ENCODE peak calls at places on chromosome 2, in four cellular contexts. F is right cardiac atrium, D is cardiac fibroblast, O is HTR-8/SVneo. V is an unnamed sample.

GRCh38 chr2:199471443-199472057 is 13.8 kb upstream of the SATB2 start:
- DNase-seq in F (peak; percentile 83), D (peak; percentile 42), O (no peak), V (no peak)

GRCh38 chr2:226002438-226002837 is 602.9 kb downstream of the NYAP2 start:
- DNase-seq in O (no peak), F (peak; percentile 62), D (peak; percentile 81), V (peak; percentile 49)

GRCh38 chr2:121828281-121828731 is 72.9 kb downstream of the TSN start:
- DNase-seq in D (no peak), F (no peak), O (no peak), V (no peak)

GRCh38 chr2:175597286-175597685 is 404.8 kb downstream of the LNPK start:
- DNase-seq in D (no peak), O (no peak), F (no peak), V (no peak)

GRCh38 chr2:186532891-186533290 is 46.8 kb downstream of the ZC3H15 start:
- DNase-seq in D (peak; percentile 46), O (no peak), F (no peak), V (no peak)

GRCh38 chr2:146312899-146313298 is 1531.9 kb upstream of the ACVR2A start:
- DNase-seq in D (peak; percentile 55), F (no peak), O (no peak), V (peak; percentile 55)

GRCh38 chr2:168780671-168781071 is 21.8 kb upstream of the NOSTRIN start:
- DNase-seq in F (no peak), D (no peak), O (no peak), V (no peak)

GRCh38 chr2:134299334-134299733 is 45.5 kb downstream of the MGAT5 start:
- DNase-seq in D (no peak), F (no peak), O (no peak), V (no peak)

GRCh38 chr2:52222128-52222527 is 1190.2 kb upstream of the NRXN1 start:
- DNase-seq in F (no peak), O (no peak), D (no peak), V (peak; percentile 36)

GRCh38 chr2:105593221-105593967 is 151.3 kb upstream of the NCK2 start:
- DNase-seq in D (no peak), O (no peak), F (no peak), V (no peak)

GRCh38 chr2:223822818-223823217 is 14.6 kb downstream of the AP1S3 start:
- DNase-seq in O (no peak), F (no peak), D (no peak), V (no peak)

GRCh38 chr2:43612944-43613343 is 17.1 kb upstream of the THADA start:
- DNase-seq in D (no peak), F (no peak), O (no peak), V (no peak)

GRCh38 chr2:33336036-33336625 is 140.3 kb upstream of the RASGRP3 start:
- DNase-seq in O (no peak), D (no peak), F (no peak), V (no peak)

GRCh38 chr2:60318544-60318943 is 234.9 kb downstream of the BCL11A start:
- DNase-seq in O (no peak), F (peak; percentile 65), D (no peak), V (no peak)

GRCh38 chr2:187544371-187545080 is 9.7 kb downstream of the TFPI start:
- DNase-seq in O (no peak), D (peak; percentile 59), F (peak; percentile 61), V (no peak)

GRCh38 chr2:75454221-75454620 is 106.5 kb downstream of the EVA1A start:
- DNase-seq in O (no peak), D (no peak), F (no peak), V (no peak)

GRCh38 chr2:134283701-134284100 is 29.8 kb downstream of the MGAT5 start:
- DNase-seq in D (no peak), F (no peak), O (no peak), V (no peak)

GRCh38 chr2:14494759-14495158 is 137.8 kb upstream of the LRATD1 start:
- DNase-seq in F (no peak), D (no peak), O (no peak), V (no peak)

GRCh38 chr2:110674620-110675555 is 3.0 kb downstream of the BUB1 start:
- DNase-seq in O (no peak), F (no peak), D (peak; percentile 72), V (peak; percentile 83)

GRCh38 chr2:174971868-174972781 is 33.1 kb downstream of the CHN1 start:
- DNase-seq in F (no peak), D (peak; percentile 65), O (peak; percentile 34), V (peak; percentile 65)

GRCh38 chr2:186543561-186544131 is 46.2 kb upstream of the ITGAV start:
- DNase-seq in F (no peak), D (peak; percentile 68), O (peak; percentile 17), V (no peak)

GRCh38 chr2:156511112-156511511 is 74.9 kb downstream of the GPD2 start:
- DNase-seq in O (no peak), F (no peak), D (no peak), V (no peak)

GRCh38 chr2:38037757-38038615 is 38.0 kb downstream of the CYP1B1 start:
- DNase-seq in D (peak; percentile 81), O (no peak), F (peak; percentile 79), V (no peak)

GRCh38 chr2:215435809-215436704 is at the start of gene FN1:
- DNase-seq in O (peak; percentile 76), F (peak; percentile 98), D (peak; percentile 99), V (no peak)

GRCh38 chr2:159130302-159130701 is 156.2 kb downstream of the WDSUB1 start:
- DNase-seq in O (no peak), D (no peak), F (no peak), V (no peak)

GRCh38 chr2:68653538-68653982 is 10.2 kb downstream of the PROKR1 start:
- DNase-seq in D (peak; percentile 92), O (peak; percentile 57), F (peak; percentile 68), V (no peak)

GRCh38 chr2:10889741-10890215 is 22.0 kb upstream of the KCNF1 start:
- DNase-seq in O (no peak), F (no peak), D (no peak), V (no peak)

GRCh38 chr2:18522484-18523146 is 37.8 kb downstream of the RDH14 start:
- DNase-seq in D (no peak), O (no peak), F (no peak), V (no peak)

GRCh38 chr2:131641414-131642206 is 113.9 kb downstream of the CCDC74A start:
- DNase-seq in F (no peak), D (peak; percentile 44), O (no peak), V (no peak)

GRCh38 chr2:203097735-203098134 is 83.1 kb downstream of the NBEAL1 start:
- DNase-seq in F (no peak), O (no peak), D (peak; percentile 11), V (peak; percentile 33)